ENCODE peak calls at places on chromosomes 2 and 18, in seven cellular contexts. I is progenitor cell of endocrine pancreas; Q is GM23248; D is activated naive CD4-positive, alpha-beta T cell treated with anti-CD3 and anti-CD28 coated beads, Interleukin-2, amount 10 ng/mL, durations not matched to agents 7 days and 5 days; C is neural crest cell; S is H54; P is PC-3. X is an unnamed sample.

GRCh38 chr2:181468313-181468712 is 11.1 kb downstream of the ITGA4 start:
- DNase-seq in C (no peak), P (no peak), S (no peak), Q (peak; percentile 8), D (no peak), I (no peak), X (no peak)

GRCh38 chr2:88875749-88876148 is 184.3 kb downstream of the RPIA start:
- DNase-seq in I (no peak), D (no peak), P (no peak), Q (no peak), S (no peak), C (no peak), X (no peak)

GRCh38 chr2:152106464-152106863 is 7.6 kb upstream of the CACNB4 start:
- DNase-seq in Q (peak; percentile 22), C (no peak), P (peak; percentile 65), I (no peak), D (no peak), S (no peak), X (no peak)

GRCh38 chr2:128506534-128506933 is 187.9 kb upstream of the HS6ST1 start:
- DNase-seq in S (no peak), C (no peak), D (no peak), Q (no peak), P (no peak), I (no peak), X (no peak)

GRCh38 chr18:44599409-44599808 is 81.3 kb upstream of the SETBP1 start:
- DNase-seq in S (no peak), D (no peak), Q (peak; percentile 88), I (no peak), C (no peak), P (no peak), X (no peak)

GRCh38 chr18:8741524-8741923 is 36.2 kb downstream of the MTCL1 start:
- DNase-seq in D (no peak), Q (no peak), C (no peak), P (no peak), S (no peak), I (no peak), X (no peak)

GRCh38 chr2:19187323-19188020 is 171.0 kb downstream of the OSR1 start:
- DNase-seq in I (no peak), P (peak; percentile 80), D (no peak), Q (peak; percentile 65), C (no peak), S (peak; percentile 37), X (no peak)

GRCh38 chr2:112216158-112216557 is 38.7 kb downstream of the ZC3H8 start:
- DNase-seq in P (peak; percentile 26), I (no peak), C (no peak), D (no peak), Q (peak; percentile 34), S (no peak), X (no peak)

GRCh38 chr2:76684762-76685161 is 837.4 kb downstream of the LRRTM4 start:
- DNase-seq in P (no peak), I (no peak), Q (no peak), C (no peak), S (no peak), D (no peak), X (no peak)

GRCh38 chr2:25672500-25673169 is 742 bp downstream of the DTNB start:
- DNase-seq in S (peak; percentile 44), D (peak; percentile 83), Q (peak; percentile 65), P (peak; percentile 49), I (peak; percentile 48), C (peak; percentile 45), X (peak; percentile 43)

GRCh38 chr2:156826342-156826933 is 390.3 kb downstream of the GPD2 start:
- DNase-seq in D (no peak), Q (peak; percentile 57), S (no peak), P (peak; percentile 36), C (no peak), I (no peak), X (no peak)

GRCh38 chr2:234989183-234989701 is 37.4 kb downstream of the SH3BP4 start:
- DNase-seq in P (peak; percentile 96), Q (no peak), C (no peak), D (no peak), I (no peak), S (no peak), X (peak; percentile 64)

GRCh38 chr2:127662937-127663565 is 12.3 kb downstream of the LIMS2 start:
- DNase-seq in C (no peak), P (no peak), D (peak; percentile 15), S (no peak), Q (peak; percentile 31), I (no peak), X (no peak)

GRCh38 chr18:49250819-49251388 is 209.5 kb downstream of the DYM start:
- DNase-seq in Q (peak; percentile 40), I (no peak), C (no peak), S (no peak), D (no peak), P (peak; percentile 12), X (no peak)